ENCODE peak calls at places on chromosome 7, in six cellular contexts. R is activated CD4-positive, alpha-beta T cell treated with anti-CD3 and anti-CD28 coated beads, Interleukin-2, amount 50 U/mL, for 4 hours; I is skeletal muscle cell; O is NCI-H460; K is retina; G is stimulated activated CD4-positive, alpha-beta T cell treated with anti-CD3 and anti-CD28 coated beads, Interleukin-1b, Interleukin-23, amount 100 ng/mL, for 24 hours. Y is an unnamed sample.
A peak's percentile ranks its signal among the peaks of the same experiment; 100 is the strongest.

GRCh38 chr7:95907337-95907736 is 135.0 kb downstream of the DYNC1I1 start:
- DNase-seq in R (no peak), I (no peak), O (no peak), K (no peak), G (no peak), Y (no peak)

GRCh38 chr7:165661-166369 is 26.6 kb upstream of the FAM20C start:
- DNase-seq in R (no peak), I (no peak), O (no peak), K (no peak), G (no peak), Y (no peak)

GRCh38 chr7:90474284-90475210 is 5.1 kb downstream of the PTTG1IP2 start:
- DNase-seq in R (no peak), I (peak; percentile 83), O (peak; percentile 80), K (no peak), G (no peak), Y (peak; percentile 66)

GRCh38 chr7:131226116-131226562 is 101.5 kb upstream of the MKLN1 start:
- DNase-seq in R (no peak), I (no peak), O (no peak), K (no peak), G (no peak), Y (no peak)

GRCh38 chr7:70787275-70787674 is 344.7 kb upstream of the GALNT17 start:
- DNase-seq in R (no peak), I (no peak), O (no peak), K (no peak), G (no peak), Y (no peak)

GRCh38 chr7:134931487-134931886 is 54.8 kb upstream of the AGBL3 start:
- DNase-seq in R (no peak), I (no peak), O (no peak), K (no peak), G (no peak), Y (no peak)

GRCh38 chr7:6615853-6616555 is 594 bp downstream of the ZNF853 start:
- DNase-seq in R (no peak), I (no peak), O (no peak), K (peak; percentile 57), G (no peak), Y (no peak)

GRCh38 chr7:91239171-91239604 is 25.0 kb upstream of the FZD1 start:
- DNase-seq in R (no peak), I (peak; percentile 77), O (no peak), K (no peak), G (no peak), Y (no peak)

GRCh38 chr7:69739182-69739581 is 140.9 kb downstream of the AUTS2 start:
- DNase-seq in R (no peak), I (no peak), O (no peak), K (no peak), G (no peak), Y (no peak)

GRCh38 chr7:81233208-81233940 is 314.5 kb upstream of the SEMA3C start:
- DNase-seq in R (no peak), I (no peak), O (no peak), K (no peak), G (no peak), Y (no peak)

GRCh38 chr7:144087230-144087629 is 1.2 kb downstream of the OR2A12 start:
- DNase-seq in R (no peak), I (no peak), O (no peak), K (no peak), G (no peak), Y (no peak)

GRCh38 chr7:82348251-82348650 is 95.3 kb downstream of the CACNA2D1 start:
- DNase-seq in R (no peak), I (no peak), O (no peak), K (no peak), G (no peak), Y (no peak)

GRCh38 chr7:157870644-157871290 is 534.0 kb downstream of the DNAJB6 start:
- DNase-seq in R (no peak), I (no peak), O (no peak), K (no peak), G (no peak), Y (no peak)

GRCh38 chr7:44767134-44767911 is 18.7 kb downstream of the ZMIZ2 start:
- DNase-seq in R (no peak), I (no peak), O (no peak), K (no peak), G (no peak), Y (no peak)

GRCh38 chr7:30726296-30727006 is 25.5 kb upstream of the INMT start:
- DNase-seq in R (no peak), I (no peak), O (no peak), K (no peak), G (no peak), Y (no peak)

GRCh38 chr7:150856303-150857275 is 4.3 kb downstream of the AOC1 start:
- DNase-seq in R (no peak), I (no peak), O (no peak), K (no peak), G (no peak), Y (no peak)

GRCh38 chr7:128030999-128031681 is at the start of gene LRRC4:
- DNase-seq in R (no peak), I (no peak), O (no peak), K (peak; percentile 83), G (no peak), Y (no peak)

GRCh38 chr7:25707733-25708132 is 444.3 kb upstream of the NFE2L3 start:
- DNase-seq in R (no peak), I (peak; percentile 4), O (no peak), K (no peak), G (no peak), Y (no peak)

GRCh38 chr7:68031180-68031943 is 1034.7 kb downstream of the TYW1 start:
- DNase-seq in R (no peak), I (no peak), O (no peak), K (no peak), G (no peak), Y (no peak)

GRCh38 chr7:151175793-151176311 is 8.4 kb upstream of the GBX1 start:
- DNase-seq in R (no peak), I (no peak), O (no peak), K (no peak), G (no peak), Y (no peak)

GRCh38 chr7:44976746-44977196 is 2.0 kb downstream of the MYO1G start:
- DNase-seq in R (no peak), I (no peak), O (no peak), K (no peak), G (no peak), Y (no peak)

GRCh38 chr7:127064-127598 is 65.2 kb upstream of the FAM20C start:
- DNase-seq in R (no peak), I (no peak), O (no peak), K (no peak), G (no peak), Y (no peak)

Y was measured in GM04504.